ENCODE peak calls at places on chromosomes 7 and 10, in ten cellular contexts. K, Y, S, W, X, F, L, E, V and D are unnamed samples.

GRCh38 chr7:5266148-5267028 is 16.4 kb upstream of the SLC29A4 start:
- DNase-seq in W (no peak), S (no peak), F (no peak), V (no peak), X (no peak), K (no peak), Y (no peak), L (no peak), E (no peak), D (no peak)

GRCh38 chr10:19817251-19818046 is 1.2 kb downstream of the PLXDC2 start:
- DNase-seq in K (no peak), W (no peak), L (no peak), X (no peak), S (no peak), V (no peak), E (no peak), Y (no peak), F (no peak), D (no peak)

GRCh38 chr7:149606826-149607225 is 109.2 kb upstream of the ZNF746 start:
- DNase-seq in L (no peak), X (no peak), Y (no peak), S (no peak), E (no peak), V (no peak), W (no peak), K (no peak), F (no peak), D (no peak)

GRCh38 chr7:69088185-69088584 is 510.1 kb upstream of the AUTS2 start:
- DNase-seq in W (no peak), E (no peak), S (no peak), K (no peak), F (no peak), Y (no peak), X (no peak), L (no peak), V (no peak), D (no peak)

GRCh38 chr7:89837515-89837914 is 316.8 kb upstream of the STEAP1 start:
- DNase-seq in F (no peak), W (no peak), K (peak), X (no peak), Y (no peak), E (peak), L (no peak), V (no peak), S (no peak), D (no peak)

GRCh38 chr7:101466871-101467270 is 104.2 kb downstream of the COL26A1 start:
- DNase-seq in L (no peak), S (no peak), E (peak), X (no peak), W (no peak), Y (no peak), V (no peak), F (no peak), K (no peak), D (no peak)

GRCh38 chr10:122276611-122277205 is 5.6 kb downstream of the BTBD16 start:
- DNase-seq in L (no peak), V (no peak), W (no peak), S (no peak), X (no peak), K (no peak), E (no peak), Y (no peak), F (no peak), D (no peak)

GRCh38 chr10:120824864-120825263 is 26.3 kb upstream of the WDR11 start:
- DNase-seq in V (peak), E (peak), Y (peak), L (no peak), F (peak), W (no peak), K (peak), S (peak), X (peak), D (no peak)

GRCh38 chr10:2909921-2910320 is 157.4 kb upstream of the PFKP start:
- DNase-seq in E (no peak), V (no peak), Y (no peak), X (no peak), S (no peak), L (no peak), F (no peak), K (no peak), W (no peak), D (no peak)

GRCh38 chr7:503575-504111 is 16.0 kb downstream of the PDGFA start:
- DNase-seq in F (no peak), L (no peak), V (no peak), S (no peak), Y (no peak), X (no peak), E (no peak), W (no peak), K (no peak), D (no peak)

GRCh38 chr7:87413951-87414381 is 61.5 kb downstream of the ABCB4 start:
- DNase-seq in V (no peak), X (no peak), W (no peak), F (no peak), S (peak), K (no peak), Y (no peak), E (no peak), L (no peak), D (no peak)

GRCh38 chr10:120632936-120633335 is 175.9 kb downstream of the PLPP4 start:
- DNase-seq in W (no peak), Y (no peak), K (no peak), E (no peak), X (no peak), V (no peak), S (no peak), L (no peak), F (no peak), D (no peak)

GRCh38 chr7:1849351-1849951 is 179.4 kb downstream of the ELFN1 start:
- DNase-seq in V (no peak), K (no peak), S (no peak), L (no peak), Y (no peak), W (no peak), E (no peak), X (no peak), F (no peak), D (no peak)

GRCh38 chr7:112105584-112106540 is 100.3 kb downstream of the DOCK4 start:
- DNase-seq in W (no peak), F (no peak), X (no peak), S (no peak), V (no peak), E (no peak), Y (no peak), L (no peak), K (no peak), D (no peak)

GRCh38 chr7:107890493-107890961 is 456 bp upstream of the DLD start:
- DNase-seq in X (peak), K (no peak), S (no peak), W (no peak), L (peak), F (no peak), E (no peak), Y (no peak), V (no peak), D (no peak)

GRCh38 chr7:26376208-26376917 is 84.7 kb downstream of the SNX10 start:
- DNase-seq in F (no peak), V (peak), W (peak), S (no peak), L (peak), K (no peak), E (no peak), X (peak), Y (peak), D (no peak)

GRCh38 chr7:130966246-130967009 is 232.4 kb upstream of the KLF14 start:
- DNase-seq in X (no peak), V (no peak), Y (no peak), K (no peak), W (no peak), S (peak), E (peak), F (no peak), L (no peak), D (no peak)

GRCh38 chr10:119545310-119545709 is 2.8 kb upstream of the RGS10 start:
- DNase-seq in K (no peak), L (no peak), X (no peak), Y (no peak), S (no peak), W (no peak), F (no peak), E (no peak), V (no peak), D (no peak)

GRCh38 chr7:102055181-102055976 is 231.3 kb upstream of the SH2B2 start:
- DNase-seq in W (no peak), L (no peak), V (no peak), K (no peak), E (no peak), Y (no peak), X (no peak), S (no peak), F (no peak), D (no peak)

GRCh38 chr7:111009641-111010040 is 81.3 kb upstream of the LRRN3 start:
- DNase-seq in E (no peak), F (no peak), L (no peak), X (no peak), S (no peak), Y (no peak), V (no peak), K (no peak), W (no peak), D (no peak)

GRCh38 chr7:142357953-142358520 is 100.2 kb upstream of the PRSS58 start:
- DNase-seq in L (peak), Y (peak), W (peak), F (peak), X (peak), V (no peak), S (peak), K (peak), E (peak), D (no peak)

GRCh38 chr10:71431216-71431944 is 34.7 kb downstream of the CDH23 start:
- DNase-seq in V (no peak), L (no peak), K (no peak), S (no peak), X (no peak), F (no peak), E (no peak), W (no peak), Y (no peak), D (no peak)

GRCh38 chr10:35783305-35783838 is 141.3 kb upstream of the FZD8 start:
- DNase-seq in X (no peak), V (no peak), K (no peak), Y (no peak), S (no peak), W (no peak), L (no peak), F (no peak), E (no peak), D (no peak)

GRCh38 chr7:159126496-159127345 is 17.9 kb downstream of the VIPR2 start:
- DNase-seq in Y (no peak), X (no peak), L (no peak), K (peak), E (no peak), F (no peak), S (no peak), V (no peak), W (no peak), D (no peak)

GRCh38 chr7:468681-469590 is 50.7 kb downstream of the PDGFA start:
- DNase-seq in K (no peak), E (no peak), X (no peak), V (no peak), F (no peak), L (no peak), W (no peak), S (peak), Y (no peak), D (no peak)

GRCh38 chr7:128003787-128004186 is 27.4 kb downstream of the LRRC4 start:
- DNase-seq in W (no peak), E (no peak), X (no peak), K (peak), L (no peak), Y (no peak), S (no peak), F (no peak), V (no peak), D (no peak)

GRCh38 chr10:131492211-131492610 is 180.7 kb upstream of the TCERG1L start:
- DNase-seq in F (no peak), K (no peak), S (no peak), E (no peak), W (no peak), X (no peak), V (no peak), Y (no peak), L (no peak), D (no peak)

GRCh38 chr7:18521236-18521589 is 25.7 kb downstream of the HDAC9 start:
- DNase-seq in K (no peak), Y (peak), S (no peak), W (no peak), E (no peak), V (no peak), X (no peak), L (no peak), F (no peak), D (no peak)

GRCh38 chr10:75400769-75401568 is 595 bp downstream of the ZNF503 start:
- DNase-seq in K (no peak), X (peak), L (no peak), V (no peak), E (no peak), W (no peak), Y (no peak), F (no peak), S (no peak), D (no peak)